ENCODE peak calls at places on chromosome 2, in nine cellular contexts. K is H1, O is A549, T is ovary, Y is esophagus muscularis mucosa, E is HepG2, B is transverse colon, R is SK-N-SH, W is K562. Q is an unnamed sample.

GRCh38 chr2:23429036-23429435 is 44.1 kb downstream of the KLHL29 start:
- DNase-seq in K (no peak), O (no peak), T (no peak), Y (no peak), E (no peak), B (no peak), R (no peak), W (no peak), Q (no peak)

GRCh38 chr2:113842919-113843736 is 46.8 kb upstream of the ACTR3 start:
- DNase-seq in K (no peak), O (no peak), T (no peak), Y (no peak), E (no peak), B (no peak), R (no peak), W (no peak), Q (no peak)

GRCh38 chr2:168005586-168005985 is 241.8 kb downstream of the STK39 start:
- DNase-seq in K (no peak), O (no peak), T (no peak), Y (no peak), E (no peak), B (no peak), R (no peak), W (no peak), Q (no peak)

GRCh38 chr2:180970052-180970451 is 10.4 kb upstream of the UBE2E3 start:
- DNase-seq in K (no peak), O (no peak), T (no peak), Y (no peak), E (peak; percentile 74), B (no peak), R (no peak), W (no peak), Q (no peak)

GRCh38 chr2:182298456-182298855 is 128.4 kb downstream of the PDE1A start:
- DNase-seq in K (no peak), O (no peak), T (no peak), Y (no peak), E (no peak), B (no peak), R (no peak), W (no peak), Q (no peak)

GRCh38 chr2:58866040-58866439 is 624.9 kb upstream of the FANCL start:
- DNase-seq in K (peak; percentile 66), O (no peak), T (no peak), Y (no peak), E (no peak), B (no peak), R (no peak), W (no peak), Q (no peak)

GRCh38 chr2:38505779-38506178 is 96.9 kb downstream of the HNRNPLL start:
- DNase-seq in K (no peak), O (no peak), T (peak; percentile 86), Y (no peak), E (no peak), B (peak; percentile 44), R (no peak), W (no peak), Q (peak; percentile 88)

GRCh38 chr2:100852999-100853908 is 33.3 kb downstream of the NPAS2 start:
- DNase-seq in K (no peak), O (no peak), T (no peak), Y (no peak), E (peak; percentile 52), B (no peak), R (no peak), W (no peak), Q (no peak)

GRCh38 chr2:167190053-167190452 is 301.8 kb downstream of the XIRP2 start:
- DNase-seq in K (no peak), O (no peak), T (no peak), Y (no peak), E (no peak), B (no peak), R (no peak), W (no peak), Q (no peak)

GRCh38 chr2:29810956-29811355 is 110.4 kb downstream of the ALK start:
- DNase-seq in K (no peak), O (no peak), T (no peak), Y (no peak), E (no peak), B (no peak), R (no peak), W (no peak), Q (no peak)

GRCh38 chr2:207504513-207505171 is 25.1 kb upstream of the CREB1 start:
- DNase-seq in K (no peak), O (no peak), T (no peak), Y (peak; percentile 72), E (no peak), B (no peak), R (no peak), W (no peak), Q (no peak)

GRCh38 chr2:197997083-197997541 is 192.7 kb downstream of the PLCL1 start:
- DNase-seq in K (no peak), O (no peak), T (no peak), Y (no peak), E (no peak), B (no peak), R (no peak), W (no peak), Q (no peak)

GRCh38 chr2:173690349-173690748 is 274.8 kb downstream of the SP3 start:
- DNase-seq in K (no peak), O (no peak), T (no peak), Y (no peak), E (no peak), B (no peak), R (no peak), W (no peak), Q (no peak)

GRCh38 chr2:134706587-134707329 is 12.0 kb downstream of the TMEM163 start:
- DNase-seq in K (no peak), O (no peak), T (no peak), Y (peak; percentile 84), E (peak; percentile 35), B (no peak), R (no peak), W (peak; percentile 35), Q (no peak)

DNA sequence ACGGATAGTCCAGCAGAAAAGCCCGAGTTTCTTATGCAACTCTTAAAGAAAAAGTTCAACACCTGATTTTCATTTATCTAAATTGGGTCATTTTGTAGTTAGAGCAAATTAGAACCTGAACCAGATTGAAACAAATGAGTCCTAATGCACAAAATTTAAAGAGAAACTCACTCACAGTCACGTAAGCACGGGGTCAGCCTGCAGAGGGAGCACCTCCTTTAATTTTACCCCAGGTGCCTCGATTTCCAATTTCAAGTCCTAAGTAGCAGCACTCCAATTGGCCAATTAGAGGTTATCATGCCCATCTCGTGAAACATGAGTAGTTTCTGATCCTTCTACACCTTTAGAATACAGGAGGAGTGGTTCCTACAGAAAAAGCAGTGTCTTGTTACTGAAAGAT is 1929.7 kb upstream of the LRRTM1 start:
- DNase-seq in K (no peak), O (no peak), T (no peak), Y (no peak), E (no peak), B (no peak), R (no peak), W (no peak), Q (no peak)
- TF ChIP-seq CTCF in K (peak; percentile 26), O (no peak), T (no peak), Y (no peak), E (no peak), B (no peak), R (peak; percentile 24), W (no peak), Q (no peak)

DNA sequence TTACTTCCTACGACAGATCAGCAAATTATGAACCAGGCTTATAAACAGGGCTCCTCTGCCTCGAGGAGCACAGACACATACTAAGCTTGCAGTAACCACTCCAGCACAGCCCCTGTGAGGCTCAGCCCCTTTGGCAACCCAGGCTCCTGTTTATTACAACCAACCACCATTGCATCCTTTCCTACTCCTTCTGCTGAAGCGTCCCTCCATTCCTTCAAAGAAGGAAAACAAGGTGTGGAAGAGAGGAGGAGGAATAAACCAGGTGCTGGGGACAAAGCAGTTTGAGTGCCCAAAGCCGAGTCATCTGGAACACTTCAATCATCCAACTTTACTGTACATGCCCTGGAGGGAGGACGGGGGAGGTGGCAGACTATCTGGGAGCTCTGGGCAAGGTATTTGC is 87.2 kb upstream of the MGAT4A start:
- DNase-seq in K (no peak), O (no peak), T (no peak), Y (peak; percentile 57), E (no peak), B (no peak), R (peak; percentile 58), W (no peak), Q (no peak)
- TF ChIP-seq EP300 in K (no peak), O (no peak), T (no peak), Y (no peak), E (no peak), B (no peak), R (no peak), W (no peak), Q (no peak)

DNA sequence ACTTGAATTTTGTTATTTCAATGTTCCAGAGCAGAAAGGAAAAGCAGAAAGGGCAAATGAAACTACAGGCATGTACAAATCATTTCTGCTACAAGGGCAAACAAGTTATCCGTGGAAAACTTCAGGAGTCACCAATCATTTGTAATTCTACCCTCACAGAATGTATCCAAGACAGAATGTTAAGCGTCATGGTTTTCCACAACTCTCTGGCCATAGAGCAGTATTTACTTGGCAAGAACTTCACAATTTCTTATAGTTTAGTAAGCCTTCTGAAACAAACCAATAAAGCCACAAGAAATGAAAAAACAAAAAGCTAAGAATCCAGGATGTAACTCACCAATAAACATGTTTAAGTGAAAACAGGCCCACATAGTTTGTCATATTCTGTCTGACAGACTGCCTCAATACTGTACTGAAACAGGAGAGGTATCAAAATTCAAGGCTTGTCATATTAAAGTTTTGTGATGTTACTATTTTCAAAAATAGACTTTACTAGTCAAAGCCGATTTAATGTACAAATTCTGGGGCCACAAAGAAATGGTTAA is 70.2 kb downstream of the LNPK start:
- DNase-seq in K (no peak), O (no peak), T (no peak), Y (no peak), E (no peak), B (no peak), R (no peak), W (no peak), Q (no peak)
- H3K27ac ChIP-seq in K (no peak overlapping the region), O (no peak overlapping the region), T (no peak overlapping the region), Y (no peak overlapping the region), E (no peak overlapping the region), B (no peak overlapping the region), R (peak overlapping the region; percentile 64), W (no peak overlapping the region), Q (no peak overlapping the region)

DNA sequence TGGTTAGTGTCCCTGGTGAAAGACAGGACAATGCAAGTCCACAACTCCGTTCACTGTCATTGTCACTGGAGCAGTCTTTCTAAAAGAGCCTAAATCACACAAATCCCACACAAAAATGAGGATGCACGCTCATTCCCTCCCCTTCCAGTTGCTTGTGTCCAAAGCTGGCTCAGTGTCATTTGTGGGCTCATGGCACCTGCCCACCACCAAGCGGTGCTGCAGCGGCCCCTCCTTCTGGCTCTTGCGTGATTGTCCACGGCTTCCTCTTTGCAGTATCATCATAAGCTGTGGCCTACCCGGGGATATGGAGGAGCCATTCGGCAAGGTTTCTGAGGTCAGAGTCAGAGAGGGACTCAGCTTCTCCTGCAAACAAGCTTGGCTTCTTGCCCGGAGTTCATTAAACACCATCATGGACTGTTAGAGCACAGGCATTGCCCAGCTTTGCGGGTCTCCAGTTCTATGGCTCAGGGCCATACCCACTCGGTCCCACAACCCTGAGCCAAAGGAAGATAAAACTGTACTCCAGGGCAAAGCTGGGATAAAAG is 179.4 kb upstream of the AGAP1 start:
- DNase-seq in K (no peak), O (no peak), T (no peak), Y (no peak), E (no peak), B (no peak), R (peak; percentile 39), W (no peak), Q (no peak)
- TF ChIP-seq CTCF in K (no peak), O (no peak), T (no peak), Y (no peak), E (peak; percentile 26), B (no peak), R (no peak), W (no peak), Q (no peak)